ENCODE peak calls at places on chromosomes 16 and 17, in ten cellular contexts. H is RPMI8226; Y is activated naive CD4-positive, alpha-beta T cell treated with anti-CD3 and anti-CD28 coated beads, Interleukin-2, amount 10 ng/mL, durations not matched to agents 7 days and 5 days; O is body of pancreas; P is activated CD4-positive, alpha-beta T cell treated with anti-CD3 and anti-CD28 coated beads for 1 hour; C is NCI-H1092; Z is NCI-H1930; V is central memory CD4-positive, alpha-beta T cell; U is ecto neural progenitor cell; A is AG08395. G is an unnamed sample.

GRCh38 chr17:66348605-66349165 is 46.3 kb downstream of the PRKCA start:
- DNase-seq in H (no peak), Y (no peak), O (peak; percentile 66), P (no peak), C (peak; percentile 31), Z (peak; percentile 22), V (no peak), U (no peak), A (peak; percentile 68), G (no peak)

GRCh38 chr16:11791144-11791828 is 5.8 kb downstream of the ZC3H7A start:
- DNase-seq in H (no peak), Y (no peak), O (no peak), P (no peak), C (no peak), Z (no peak), V (no peak), U (no peak), A (no peak), G (no peak)

GRCh38 chr17:77045441-77046041 is 95.2 kb upstream of the SEC14L1 start:
- DNase-seq in H (no peak), Y (no peak), O (no peak), P (no peak), C (no peak), Z (no peak), V (no peak), U (no peak), A (no peak), G (no peak)

GRCh38 chr16:76835319-76835718 is 355.7 kb upstream of the MON1B start:
- DNase-seq in H (no peak), Y (no peak), O (peak; percentile 4), P (no peak), C (no peak), Z (no peak), V (no peak), U (no peak), A (no peak), G (no peak)

GRCh38 chr17:1907216-1907631 is 77.4 kb downstream of the RPA1 start:
- DNase-seq in H (no peak), Y (no peak), O (peak; percentile 20), P (no peak), C (no peak), Z (no peak), V (no peak), U (peak; percentile 52), A (no peak), G (no peak)

GRCh38 chr16:29719063-29719462 is 26.7 kb downstream of the C16orf54 start:
- DNase-seq in H (no peak), Y (no peak), O (no peak), P (no peak), C (no peak), Z (no peak), V (no peak), U (no peak), A (no peak), G (no peak)

GRCh38 chr16:53099318-53100130 is 44.7 kb downstream of the CHD9 start:
- DNase-seq in H (peak; percentile 95), Y (peak; percentile 66), O (peak; percentile 97), P (peak; percentile 25), C (peak; percentile 91), Z (peak; percentile 31), V (peak; percentile 52), U (peak; percentile 81), A (peak; percentile 85), G (peak; percentile 37)

GRCh38 chr17:81200695-81201580 is 21.8 kb downstream of the CEP131 start:
- DNase-seq in H (peak; percentile 76), Y (peak; percentile 51), O (peak; percentile 90), P (no peak), C (no peak), Z (no peak), V (no peak), U (no peak), A (peak; percentile 81), G (no peak)

GRCh38 chr17:75752405-75753192 is 12.4 kb downstream of the GALK1 start:
- DNase-seq in H (peak; percentile 71), Y (no peak), O (no peak), P (no peak), C (no peak), Z (no peak), V (no peak), U (no peak), A (no peak), G (no peak)

GRCh38 chr16:30585022-30585399 is 486 bp downstream of the ZNF785 start:
- DNase-seq in H (peak; percentile 27), Y (peak; percentile 46), O (no peak), P (no peak), C (peak; percentile 14), Z (no peak), V (no peak), U (no peak), A (peak; percentile 7), G (no peak)

GRCh38 chr17:50177983-50178834 is 12.4 kb downstream of the SGCA start:
- DNase-seq in H (peak; percentile 93), Y (peak; percentile 63), O (peak; percentile 90), P (peak; percentile 28), C (no peak), Z (peak; percentile 14), V (peak; percentile 56), U (peak; percentile 84), A (peak; percentile 83), G (no peak)

GRCh38 chr17:29433551-29433950 is 43.4 kb downstream of the TAOK1 start:
- DNase-seq in H (no peak), Y (no peak), O (no peak), P (no peak), C (no peak), Z (no peak), V (no peak), U (no peak), A (no peak), G (no peak)

GRCh38 chr17:30545024-30545423 is 67.8 kb downstream of the GOSR1 start:
- DNase-seq in H (no peak), Y (no peak), O (no peak), P (no peak), C (no peak), Z (no peak), V (no peak), U (no peak), A (no peak), G (no peak)

GRCh38 chr17:32870969-32871368 is 6.0 kb downstream of the MYO1D start:
- DNase-seq in H (no peak), Y (no peak), O (peak; percentile 35), P (no peak), C (no peak), Z (no peak), V (no peak), U (no peak), A (peak; percentile 63), G (no peak)

GRCh38 chr17:50318551-50319310 is 27.2 kb upstream of the XYLT2 start:
- DNase-seq in H (no peak), Y (no peak), O (no peak), P (no peak), C (no peak), Z (no peak), V (no peak), U (no peak), A (no peak), G (no peak)

GRCh38 chr17:1399366-1399678 is 700 bp downstream of the YWHAE start:
- DNase-seq in H (peak; percentile 48), Y (peak; percentile 70), O (peak; percentile 43), P (peak; percentile 41), C (no peak), Z (no peak), V (no peak), U (no peak), A (no peak), G (no peak)

GRCh38 chr16:66750279-66751134 is 902 bp downstream of the DYNC1LI2 start:
- DNase-seq in H (peak; percentile 9), Y (no peak), O (no peak), P (no peak), C (no peak), Z (no peak), V (no peak), U (no peak), A (no peak), G (no peak)

GRCh38 chr17:75456417-75457046 is at the start of gene TMEM94:
- DNase-seq in H (peak; percentile 96), Y (peak; percentile 94), O (peak; percentile 97), P (peak; percentile 87), C (peak; percentile 98), Z (peak; percentile 99), V (peak; percentile 90), U (peak; percentile 98), A (peak; percentile 99), G (peak; percentile 88)

GRCh38 chr17:37770631-37771518 is 26.0 kb upstream of the HNF1B start:
- DNase-seq in H (peak; percentile 60), Y (peak; percentile 62), O (peak; percentile 82), P (no peak), C (no peak), Z (peak; percentile 52), V (no peak), U (peak; percentile 73), A (peak; percentile 74), G (no peak)

GRCh38 chr16:1612320-1613111 is at the start of gene CRAMP1:
- DNase-seq in H (peak; percentile 50), Y (no peak), O (no peak), P (no peak), C (no peak), Z (no peak), V (no peak), U (no peak), A (peak; percentile 7), G (peak; percentile 23)

G was measured in activated T-helper 2 cell treated with anti-CD3 and anti-CD28 coated beads, Interferon-gamma antibody, Interleukin-2, Interleukin-4, amounts not matched to agents 10 μg/mL and 5 μg/mL and 100 μg/mL, durations not matched to agents 14 hours and 24 hours and 36 hours.